ENCODE peak calls at places on chromosomes 7 and 10, in ten cellular contexts. H, P, B, Y, F, S, L, D, I and Q are unnamed samples.

GRCh38 chr7:80107278-80107677 is 27.4 kb upstream of the GNAI1 start:
- DNase-seq in H (no peak), P (no peak), B (no peak), Y (no peak), F (no peak), S (no peak), L (no peak), D (no peak), I (no peak), Q (no peak)

GRCh38 chr10:103852856-103853255 is 2.5 kb downstream of the SH3PXD2A start:
- DNase-seq in H (no peak), P (no peak), B (no peak), Y (no peak), F (no peak), S (no peak), L (no peak), D (no peak), I (no peak), Q (no peak)

GRCh38 chr10:110843031-110843430 is 28.7 kb upstream of the PDCD4 start:
- DNase-seq in H (no peak), P (peak; percentile 86), B (no peak), Y (no peak), F (no peak), S (no peak), L (no peak), D (peak; percentile 52), I (peak; percentile 29), Q (no peak)

GRCh38 chr7:844043-844442 is 11.8 kb downstream of the SUN1 start:
- DNase-seq in H (no peak), P (no peak), B (no peak), Y (no peak), F (no peak), S (no peak), L (no peak), D (no peak), I (no peak), Q (no peak)

GRCh38 chr7:32890010-32890552 is 1.5 kb downstream of the KBTBD2 start:
- DNase-seq in H (no peak), P (no peak), B (no peak), Y (no peak), F (no peak), S (no peak), L (peak; percentile 19), D (no peak), I (no peak), Q (no peak)

GRCh38 chr10:78696791-78697420 is 371.9 kb upstream of the ZMIZ1 start:
- DNase-seq in H (no peak), P (no peak), B (no peak), Y (no peak), F (no peak), S (peak; percentile 24), L (no peak), D (no peak), I (no peak), Q (no peak)

GRCh38 chr10:13904053-13904452 is 317.3 kb downstream of the PRPF18 start:
- DNase-seq in H (no peak), P (no peak), B (no peak), Y (no peak), F (no peak), S (no peak), L (no peak), D (no peak), I (no peak), Q (peak; percentile 17)

GRCh38 chr10:76033457-76034196 is 602.2 kb downstream of the LRMDA start:
- DNase-seq in H (peak; percentile 31), P (no peak), B (no peak), Y (no peak), F (no peak), S (peak; percentile 63), L (peak; percentile 2), D (no peak), I (no peak), Q (no peak)

GRCh38 chr10:61024801-61025201 is 80.8 kb upstream of the RHOBTB1 start:
- DNase-seq in H (no peak), P (no peak), B (no peak), Y (no peak), F (peak; percentile 58), S (no peak), L (peak; percentile 6), D (no peak), I (no peak), Q (peak; percentile 51)

GRCh38 chr7:114310344-114311118 is 104.1 kb upstream of the FOXP2 start:
- DNase-seq in H (no peak), P (no peak), B (no peak), Y (no peak), F (no peak), S (no peak), L (no peak), D (no peak), I (no peak), Q (no peak)

GRCh38 chr10:17113346-17113745 is 16.3 kb downstream of the CUBN start:
- DNase-seq in H (no peak), P (no peak), B (no peak), Y (no peak), F (no peak), S (no peak), L (no peak), D (no peak), I (no peak), Q (peak; percentile 23)

GRCh38 chr10:5466451-5466996 is 32.8 kb downstream of the CALML5 start:
- DNase-seq in H (no peak), P (no peak), B (no peak), Y (peak; percentile 72), F (no peak), S (peak; percentile 93), L (no peak), D (no peak), I (no peak), Q (peak; percentile 52)